ENCODE peak calls at places on chromosomes 6 and 20, in five cellular contexts. B is lower lobe of right lung, C is NCI-H748 treated with DMSO at 0.1 percent for 48 hours, W is HCEC 1CT, Y is aorta. F is an unnamed sample.

GRCh38 chr6:12163149-12163548 is 127.0 kb upstream of the EDN1 start:
- DNase-seq in C (no peak), Y (no peak), W (no peak), B (no peak), F (no peak)

GRCh38 chr20:59812286-59813125 is 120.9 kb downstream of the SYCP2 start:
- DNase-seq in W (no peak), Y (peak; percentile 21), B (no peak), C (no peak), F (peak; percentile 13)

GRCh38 chr6:11008821-11009220 is 35.3 kb downstream of the ELOVL2 start:
- DNase-seq in C (no peak), W (peak; percentile 53), Y (no peak), B (no peak), F (no peak)

GRCh38 chr20:17969276-17969883 is 562 bp downstream of the MGME1 start:
- DNase-seq in W (peak; percentile 39), Y (no peak), C (peak; percentile 47), B (peak; percentile 55), F (no peak)

GRCh38 chr20:43243672-43244269 is 54.1 kb upstream of the PTPRT start:
- DNase-seq in C (peak; percentile 38), W (no peak), Y (peak; percentile 79), B (no peak), F (no peak)

GRCh38 chr20:62233684-62234083 is 4.6 kb upstream of the OSBPL2 start:
- DNase-seq in W (no peak), C (no peak), Y (no peak), B (no peak), F (no peak)

GRCh38 chr6:125307150-125307838 is 5.5 kb upstream of the HDDC2 start:
- DNase-seq in Y (no peak), C (no peak), B (no peak), W (peak; percentile 13), F (no peak)

GRCh38 chr6:12555267-12555666 is 161.3 kb upstream of the PHACTR1 start:
- DNase-seq in W (peak; percentile 81), Y (no peak), C (no peak), B (no peak), F (no peak)

GRCh38 chr6:118902731-118903130 is 8.8 kb downstream of the ASF1A start:
- DNase-seq in Y (no peak), B (no peak), C (no peak), W (no peak), F (no peak)

F was measured in heart left ventricle.